ENCODE peak calls at places on chromosomes 12 and 14, in four cellular contexts. E is central memory CD4-positive, alpha-beta T cell; K is retina; Y is IMR-90. P is an unnamed sample.

GRCh38 chr12:59708059-59708458 is 112.2 kb downstream of the SLC16A7 start:
- DNase-seq in K (no peak), Y (peak), E (no peak), P (no peak)

GRCh38 chr14:91884664-91885063 is 17.3 kb upstream of the TC2N start:
- DNase-seq in E (no peak), Y (no peak), K (no peak), P (no peak)

GRCh38 chr12:68755536-68756243 is 9.7 kb downstream of the SLC35E3 start:
- DNase-seq in E (no peak), K (no peak), Y (no peak), P (no peak)

GRCh38 chr12:46364777-46365580 is 7.6 kb downstream of the SLC38A2 start:
- DNase-seq in E (no peak), Y (peak), K (no peak), P (peak)

GRCh38 chr12:55688716-55689655 is 18.7 kb downstream of the ITGA7 start:
- DNase-seq in K (no peak), Y (no peak), E (no peak), P (no peak)

GRCh38 chr14:100823488-100823887 is 2.4 kb upstream of the MEG3 start:
- DNase-seq in Y (no peak), K (no peak), E (no peak), P (no peak)

GRCh38 chr14:20998139-20998538 is 954 bp upstream of the SLC39A2 start:
- DNase-seq in K (no peak), E (no peak), Y (no peak), P (no peak)

GRCh38 chr14:65287264-65288131 is 125.0 kb upstream of the FUT8 start:
- DNase-seq in E (peak), K (no peak), Y (no peak), P (no peak)

GRCh38 chr12:131943389-131943788 is 6.4 kb upstream of the EP400 start:
- DNase-seq in Y (no peak), E (no peak), K (no peak), P (no peak)

GRCh38 chr12:57044856-57045255 is 5.1 kb downstream of the MYO1A start:
- DNase-seq in K (no peak), E (no peak), Y (peak), P (no peak)

GRCh38 chr14:54083549-54084239 is 127.1 kb upstream of the BMP4 start:
- DNase-seq in E (no peak), Y (no peak), K (no peak), P (no peak)

GRCh38 chr12:54229624-54230212 is 40.9 kb upstream of the SMUG1 start:
- DNase-seq in E (no peak), Y (peak), K (no peak), P (no peak)

GRCh38 chr12:124623344-124623885 is 56.0 kb upstream of the NCOR2 start:
- DNase-seq in E (no peak), K (no peak), Y (no peak), P (no peak)

GRCh38 chr12:109840349-109841073 is 7.3 kb upstream of the TRPV4 start:
- DNase-seq in K (no peak), Y (no peak), E (no peak), P (no peak)

GRCh38 chr12:43653917-43654316 is 101.9 kb upstream of the ADAMTS20 start:
- DNase-seq in E (no peak), Y (no peak), K (no peak), P (no peak)

GRCh38 chr12:115354007-115354452 is 670.1 kb upstream of the TBX3 start:
- DNase-seq in E (no peak), Y (peak), K (no peak), P (peak)

GRCh38 chr12:107328442-107329133 is 235.2 kb upstream of the CRY1 start:
- DNase-seq in Y (peak), E (no peak), K (no peak), P (no peak)